ENCODE peak calls at places on chromosomes 1 and 21, in four cellular contexts. One of them, this sample, is unnamed. For H3K4me1, the result is how much of the 10 kb centered on the place peaks cover.

GRCh38 chr1:201904579-201904978 is 15.9 kb downstream of the SHISA4 start:
- DNase-seq in mesendoderm: peak
- DNase-seq in H9: no peak
- DNase-seq in IMR-90: peak
- DNase-seq in this sample: peak

GRCh38 chr1:110011527-110012041 is 22.8 kb upstream of the STRIP1 start:
- DNase-seq in IMR-90: peak
- DNase-seq in H9: peak
- DNase-seq in mesendoderm: peak
- DNase-seq in this sample: peak

GRCh38 chr1:17112496-17113236 is 6.6 kb downstream of the PADI2 start:
- DNase-seq in mesendoderm: no peak
- DNase-seq in IMR-90: no peak
- DNase-seq in H9: no peak
- DNase-seq in this sample: no peak

GRCh38 chr21:14977814-14978213 is 87.0 kb downstream of the NRIP1 start:
- DNase-seq in mesendoderm: no peak
- DNase-seq in IMR-90: no peak
- DNase-seq in H9: no peak
- DNase-seq in this sample: no peak

GRCh38 chr1:185534806-185535205 is 199.4 kb upstream of the HMCN1 start:
- DNase-seq in mesendoderm: no peak
- DNase-seq in IMR-90: no peak
- DNase-seq in H9: no peak
- DNase-seq in this sample: no peak

GRCh38 chr1:9589144-9589718 is 520 bp downstream of the TMEM201 start:
- DNase-seq in IMR-90: peak
- DNase-seq in mesendoderm: peak
- DNase-seq in H9: no peak
- DNase-seq in this sample: peak

GRCh38 chr1:78176448-78176847 is 130.7 kb downstream of the GIPC2 start:
- DNase-seq in IMR-90: peak
- DNase-seq in mesendoderm: no peak
- DNase-seq in H9: no peak
- DNase-seq in this sample: peak

GRCh38 chr1:221994939-221995338 is 253.1 kb upstream of the DUSP10 start:
- DNase-seq in H9: no peak
- DNase-seq in mesendoderm: no peak
- DNase-seq in IMR-90: peak
- DNase-seq in this sample: peak

GRCh38 chr1:25744140-25744581 is 55.8 kb upstream of the SELENON start:
- DNase-seq in IMR-90: peak
- DNase-seq in H9: peak
- DNase-seq in mesendoderm: peak
- DNase-seq in this sample: peak

GRCh38 chr1:247111636-247112478 is 7.7 kb upstream of the ZNF669 start:
- DNase-seq in IMR-90: peak
- DNase-seq in mesendoderm: peak
- DNase-seq in H9: peak
- DNase-seq in this sample: peak

GRCh38 chr1:58997060-58997411 is 213.2 kb upstream of the JUN start:
- DNase-seq in mesendoderm: no peak
- DNase-seq in IMR-90: no peak
- DNase-seq in H9: no peak
- DNase-seq in this sample: no peak

GRCh38 chr1:15863156-15863901 is 15.8 kb downstream of the SPEN start:
- DNase-seq in H9: no peak
- DNase-seq in mesendoderm: no peak
- DNase-seq in IMR-90: no peak
- DNase-seq in this sample: no peak

GRCh38 chr1:67966666-67967009 is 83.8 kb downstream of the DIRAS3 start:
- DNase-seq in H9: no peak
- DNase-seq in mesendoderm: no peak
- DNase-seq in IMR-90: no peak
- DNase-seq in this sample: no peak

GRCh38 chr1:67973061-67973460 is 77.4 kb downstream of the DIRAS3 start:
- DNase-seq in mesendoderm: peak
- DNase-seq in H9: no peak
- DNase-seq in IMR-90: peak
- DNase-seq in this sample: no peak

GRCh38 chr1:67969446-67969845 is 81.0 kb downstream of the DIRAS3 start:
- DNase-seq in H9: no peak
- DNase-seq in mesendoderm: no peak
- DNase-seq in IMR-90: no peak
- DNase-seq in this sample: no peak

GRCh38 chr1:67966001-67966665 is 84.3 kb downstream of the DIRAS3 start:
- DNase-seq in H9: no peak
- DNase-seq in mesendoderm: no peak
- DNase-seq in IMR-90: no peak
- DNase-seq in this sample: no peak

GRCh38 chr1:67970088-67970487 is 80.3 kb downstream of the DIRAS3 start:
- DNase-seq in H9: no peak
- DNase-seq in mesendoderm: no peak
- DNase-seq in IMR-90: peak
- DNase-seq in this sample: no peak
- H3K4me2 ChIP-seq in H9: no peak
- H3K4me2 ChIP-seq in mesendoderm: no peak
- H3K4me2 ChIP-seq in IMR-90: peak
- H3K4me2 ChIP-seq in this sample: no peak

DNA sequence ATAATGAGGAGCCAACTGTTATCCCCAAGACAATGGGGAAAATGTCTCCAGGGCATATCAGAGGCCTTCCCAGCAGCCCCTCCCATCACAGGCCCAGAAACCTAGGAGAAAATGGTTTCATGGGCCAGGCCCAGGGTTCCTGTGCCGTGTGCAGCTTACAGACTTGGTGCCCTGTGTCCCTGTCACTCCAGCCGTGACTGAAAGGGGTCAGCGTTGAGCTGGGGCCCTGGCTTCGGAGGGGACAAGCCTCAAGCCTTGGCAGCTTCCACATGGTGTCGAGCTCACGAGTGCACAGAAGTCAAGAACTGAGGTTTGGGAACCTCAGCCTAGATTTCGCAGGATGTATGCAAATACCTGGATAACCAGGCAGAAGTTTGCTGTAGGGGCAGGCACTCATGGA is 18.1 kb downstream of the SIPA1L2 start:
- DNase-seq in mesendoderm: peak
- DNase-seq in H9: peak
- DNase-seq in IMR-90: no peak
- DNase-seq in this sample: no peak
- H3K18ac ChIP-seq in mesendoderm: no peak
- H3K18ac ChIP-seq in H9: no peak
- H3K18ac ChIP-seq in IMR-90: no peak
- H3K18ac ChIP-seq in this sample: peak

GRCh38 chr1:205688171-205688570 is 7.9 kb upstream of the SLC45A3 start:
- DNase-seq in IMR-90: no peak
- DNase-seq in H9: no peak
- DNase-seq in mesendoderm: peak
- DNase-seq in this sample: no peak

GRCh38 chr1:205687242-205687641 is 6.9 kb upstream of the SLC45A3 start:
- DNase-seq in IMR-90: no peak
- DNase-seq in mesendoderm: no peak
- DNase-seq in H9: no peak
- DNase-seq in this sample: no peak

GRCh38 chr1:205690122-205690756 is 9.9 kb upstream of the SLC45A3 start:
- DNase-seq in H9: no peak
- DNase-seq in IMR-90: no peak
- DNase-seq in mesendoderm: no peak
- DNase-seq in this sample: no peak

GRCh38 chr1:205689479-205689878 is 9.2 kb upstream of the SLC45A3 start:
- DNase-seq in mesendoderm: no peak
- DNase-seq in H9: no peak
- DNase-seq in IMR-90: no peak
- DNase-seq in this sample: no peak

GRCh38 chr1:205688681-205689080 is 8.4 kb upstream of the SLC45A3 start:
- DNase-seq in mesendoderm: no peak
- DNase-seq in IMR-90: no peak
- DNase-seq in H9: no peak
- DNase-seq in this sample: no peak
- H3K4me1 ChIP-seq in mesendoderm: under half
- H3K4me1 ChIP-seq in IMR-90: under half
- H3K4me1 ChIP-seq in H9: under half
- H3K4me1 ChIP-seq in this sample: under half

GRCh38 chr1:198620198-198620597 is 18.6 kb upstream of the PTPRC start:
- DNase-seq in mesendoderm: no peak
- DNase-seq in H9: no peak
- DNase-seq in IMR-90: no peak
- DNase-seq in this sample: no peak

GRCh38 chr1:198623920-198624647 is 14.8 kb upstream of the PTPRC start:
- DNase-seq in IMR-90: peak
- DNase-seq in mesendoderm: no peak
- DNase-seq in H9: no peak
- DNase-seq in this sample: peak

GRCh38 chr1:198622532-198623218 is 16.2 kb upstream of the PTPRC start:
- DNase-seq in H9: no peak
- DNase-seq in mesendoderm: no peak
- DNase-seq in IMR-90: no peak
- DNase-seq in this sample: no peak

GRCh38 chr1:198620951-198621824 is 17.7 kb upstream of the PTPRC start:
- DNase-seq in mesendoderm: no peak
- DNase-seq in H9: no peak
- DNase-seq in IMR-90: no peak
- DNase-seq in this sample: no peak

GRCh38 chr1:198619375-198620140 is 19.3 kb upstream of the PTPRC start:
- DNase-seq in H9: no peak
- DNase-seq in IMR-90: no peak
- DNase-seq in mesendoderm: no peak
- DNase-seq in this sample: no peak
- H3K4me2 ChIP-seq in H9: no peak
- H3K4me2 ChIP-seq in IMR-90: no peak
- H3K4me2 ChIP-seq in mesendoderm: no peak
- H3K4me2 ChIP-seq in this sample: no peak

DNA sequence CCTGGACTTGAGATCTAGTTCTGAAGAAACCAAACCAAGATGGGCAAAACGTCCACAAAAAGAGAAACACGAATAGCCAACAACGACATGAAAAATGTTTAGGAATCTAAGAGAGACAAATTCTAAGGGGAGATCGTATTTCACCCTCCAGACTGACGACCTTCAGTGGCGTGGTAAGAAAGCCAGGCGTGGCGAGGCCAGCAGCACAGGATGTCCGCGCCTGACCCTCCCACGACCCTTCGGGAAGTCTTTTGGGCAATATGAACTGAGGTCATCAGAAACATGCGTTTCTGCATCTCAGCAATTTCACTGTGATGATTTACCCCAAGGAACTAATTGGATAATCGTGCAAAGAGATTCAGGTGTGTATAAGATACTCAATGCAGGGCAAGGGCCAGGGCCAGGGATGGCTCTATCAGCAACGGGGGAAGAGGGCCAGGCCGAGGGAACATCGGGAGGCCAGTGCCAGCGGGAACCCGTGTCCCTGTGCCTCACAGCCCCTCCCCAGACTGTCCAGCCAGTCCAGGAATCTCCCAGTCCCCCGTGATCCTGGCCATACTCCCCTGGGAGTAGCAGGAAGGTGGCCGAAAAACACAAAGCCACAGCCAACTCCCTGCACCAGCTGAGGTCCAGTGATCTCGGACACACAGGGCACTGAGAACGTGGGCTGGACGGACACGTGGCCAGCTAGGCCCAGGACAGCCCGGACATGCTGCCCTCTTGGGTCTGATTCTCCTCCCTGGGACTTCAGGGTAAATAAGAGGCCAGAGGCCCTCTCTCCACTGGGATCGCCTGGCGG is 53.6 kb upstream of the ADARB1 start:
- DNase-seq in H9: no peak
- DNase-seq in IMR-90: no peak
- DNase-seq in mesendoderm: no peak
- DNase-seq in this sample: no peak
- H3K18ac ChIP-seq in H9: no peak
- H3K18ac ChIP-seq in IMR-90: no peak
- H3K18ac ChIP-seq in mesendoderm: no peak
- H3K18ac ChIP-seq in this sample: no peak

DNA sequence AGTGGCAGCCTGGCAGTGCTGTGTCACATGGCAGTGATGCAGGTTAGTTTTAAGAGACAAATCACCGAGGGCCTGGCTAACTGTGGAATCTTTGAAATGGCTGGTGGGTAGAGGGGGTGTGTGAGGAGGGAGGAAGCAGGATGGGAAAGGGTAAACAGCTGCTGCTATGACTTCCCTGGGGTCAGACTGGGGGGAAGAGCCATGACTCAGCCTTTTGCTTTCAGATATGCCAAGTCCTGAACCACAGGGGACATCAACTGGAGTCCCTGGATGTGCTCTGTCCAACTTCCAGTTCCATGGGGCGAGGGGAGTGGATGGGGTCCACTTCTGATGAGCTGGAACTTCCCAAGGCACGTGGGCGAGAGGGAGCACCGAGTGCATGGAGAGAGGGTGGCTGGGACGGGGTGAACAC is 121.1 kb upstream of the ADAR start:
- DNase-seq in H9: no peak
- DNase-seq in mesendoderm: peak
- DNase-seq in IMR-90: peak
- DNase-seq in this sample: peak
- H3K4me1 ChIP-seq in H9: under half
- H3K4me1 ChIP-seq in mesendoderm: under half
- H3K4me1 ChIP-seq in IMR-90: under half
- H3K4me1 ChIP-seq in this sample: under half

This sample was measured in mesenchymal stem cell.